ENCODE peak calls at places on chromosomes 11 and 22, in ten cellular contexts. J, S, R, B, I, Y, G, E, X and V are unnamed samples.

GRCh38 chr11:110833033-110833484 is 120.8 kb upstream of the ARHGAP20 start:
- DNase-seq in J (peak; percentile 61), S (no peak), R (no peak), B (no peak), I (no peak), Y (no peak), G (no peak), E (no peak), X (peak; percentile 29), V (peak; percentile 23)

GRCh38 chr22:32600184-32600583 is 125.6 kb downstream of the FBXO7 start:
- DNase-seq in J (no peak), S (no peak), R (no peak), B (no peak), I (no peak), Y (no peak), G (no peak), E (no peak), X (no peak), V (no peak)

GRCh38 chr22:44067901-44068300 is 43.8 kb downstream of the PARVB start:
- DNase-seq in J (no peak), S (no peak), R (no peak), B (no peak), I (no peak), Y (no peak), G (no peak), E (no peak), X (no peak), V (no peak)

GRCh38 chr11:94002226-94002625 is 18.9 kb upstream of the HEPHL1 start:
- DNase-seq in J (no peak), S (no peak), R (no peak), B (no peak), I (no peak), Y (no peak), G (no peak), E (no peak), X (no peak), V (peak; percentile 26)

GRCh38 chr11:126363706-126364245 is 8.3 kb downstream of the ST3GAL4 start:
- DNase-seq in J (no peak), S (no peak), R (no peak), B (no peak), I (no peak), Y (no peak), G (no peak), E (peak; percentile 93), X (no peak), V (no peak)

GRCh38 chr11:109983358-109983757 is 109.8 kb upstream of the ZC3H12C start:
- DNase-seq in J (no peak), S (no peak), R (no peak), B (no peak), I (no peak), Y (no peak), G (no peak), E (no peak), X (no peak), V (no peak)

GRCh38 chr11:65279713-65280459 is 18.1 kb downstream of the POLA2 start:
- DNase-seq in J (peak; percentile 93), S (no peak), R (peak; percentile 38), B (no peak), I (peak; percentile 51), Y (peak; percentile 87), G (peak; percentile 15), E (no peak), X (peak; percentile 53), V (peak; percentile 77)

GRCh38 chr22:19092725-19093124 is 29.5 kb downstream of the DGCR2 start:
- DNase-seq in J (no peak), S (no peak), R (no peak), B (no peak), I (no peak), Y (no peak), G (no peak), E (no peak), X (no peak), V (no peak)

GRCh38 chr22:26734339-26735018 is 77.1 kb downstream of the MIAT start:
- DNase-seq in J (no peak), S (no peak), R (no peak), B (no peak), I (no peak), Y (no peak), G (no peak), E (no peak), X (no peak), V (no peak)

GRCh38 chr11:36469881-36470802 is 39.9 kb downstream of the TRAF6 start:
- DNase-seq in J (peak; percentile 79), S (no peak), R (no peak), B (no peak), I (no peak), Y (no peak), G (no peak), E (no peak), X (peak; percentile 29), V (no peak)

GRCh38 chr11:85318573-85318972 is 308.6 kb downstream of the DLG2 start:
- DNase-seq in J (no peak), S (no peak), R (no peak), B (no peak), I (no peak), Y (no peak), G (no peak), E (no peak), X (no peak), V (no peak)

GRCh38 chr11:133070053-133070713 is 462.1 kb downstream of the OPCML start:
- DNase-seq in J (no peak), S (no peak), R (no peak), B (no peak), I (no peak), Y (no peak), G (no peak), E (no peak), X (no peak), V (no peak)

GRCh38 chr11:16335236-16335962 is 20.9 kb downstream of the SOX6 start:
- DNase-seq in J (no peak), S (no peak), R (no peak), B (no peak), I (no peak), Y (no peak), G (no peak), E (no peak), X (no peak), V (no peak)